ENCODE peak calls at places on chromosome 16, in four cellular contexts. U, B, G and V are unnamed samples. For H3K4me1, the result is how much of the 10 kb centered on the place peaks cover.

GRCh38 chr16:81582655-81583441 is 138.2 kb downstream of the CMIP start:
- DNase-seq in B (no peak), U (no peak), G (no peak), V (no peak)

GRCh38 chr16:10368984-10369551 is 16.8 kb upstream of the ATF7IP2 start:
- DNase-seq in U (no peak), G (no peak), B (peak), V (no peak)

GRCh38 chr16:62870554-62870953 is 834.3 kb upstream of the CDH8 start:
- DNase-seq in U (no peak), G (no peak), B (no peak), V (no peak)

GRCh38 chr16:8194795-8195194 is 395.5 kb downstream of the TMEM114 start:
- DNase-seq in G (no peak), U (no peak), B (no peak), V (no peak)

GRCh38 chr16:20904507-20905079 is 4.0 kb downstream of the LYRM1 start:
- DNase-seq in B (no peak), U (no peak), G (no peak), V (peak)

GRCh38 chr16:76653390-76654026 is 376.3 kb downstream of the CNTNAP4 start:
- DNase-seq in U (no peak), G (no peak), B (no peak), V (no peak)

GRCh38 chr16:592518-593306 is 2.8 kb downstream of the RAB40C start:
- DNase-seq in U (no peak), B (peak), G (peak), V (peak)

GRCh38 chr16:21645261-21645721 is 7.1 kb downstream of the IGSF6 start:
- DNase-seq in B (no peak), G (no peak), U (no peak), V (no peak)

GRCh38 chr16:88602091-88602490 is 31.9 kb downstream of the ZC3H18 start:
- DNase-seq in B (no peak), U (no peak), G (no peak), V (no peak)

GRCh38 chr16:88479795-88480760 is 27.0 kb downstream of the ZFPM1 start:
- DNase-seq in U (no peak), B (no peak), G (no peak), V (no peak)

GRCh38 chr16:1152651-1153259 is at the start of gene CACNA1H:
- DNase-seq in G (no peak), B (no peak), U (no peak), V (no peak)

GRCh38 chr16:25034916-25035315 is 19.7 kb upstream of the ARHGAP17 start:
- DNase-seq in U (no peak), G (no peak), B (no peak), V (no peak)

GRCh38 chr16:29959293-29959692 is 2.6 kb upstream of the TMEM219 start:
- DNase-seq in U (no peak), B (no peak), G (no peak), V (no peak)

GRCh38 chr16:66515543-66516171 is 34.3 kb downstream of the TK2 start:
- DNase-seq in B (no peak), G (no peak), U (peak), V (no peak)

GRCh38 chr16:51150159-51150893 is 744 bp downstream of the SALL1 start:
- DNase-seq in U (peak), B (no peak), G (no peak), V (no peak)

GRCh38 chr16:18834873-18835272 is 33.5 kb upstream of the ARL6IP1 start:
- DNase-seq in U (no peak), B (no peak), G (no peak), V (no peak)

GRCh38 chr16:7888421-7888820 is 555.8 kb downstream of the RBFOX1 start:
- DNase-seq in G (no peak), U (no peak), B (peak), V (no peak)

GRCh38 chr16:65546353-65546791 is 424.5 kb upstream of the CDH11 start:
- DNase-seq in G (no peak), U (no peak), B (no peak), V (no peak)

GRCh38 chr16:27387724-27388123 is 14.2 kb upstream of the IL21R start:
- DNase-seq in G (peak), B (no peak), U (no peak), V (no peak)

GRCh38 chr16:50210266-50211038 is 55.9 kb upstream of the ADCY7 start:
- DNase-seq in B (peak), G (peak), U (peak), V (peak)

GRCh38 chr16:33059206-33059605 is 134.8 kb upstream of the TP53TG3C start:
- DNase-seq in B (no peak), U (no peak), G (no peak), V (no peak)

GRCh38 chr16:51129105-51129504 is 22.0 kb downstream of the SALL1 start:
- DNase-seq in G (no peak), U (no peak), B (peak), V (no peak)

GRCh38 chr16:28321700-28322411 is 29.5 kb downstream of the SBK1 start:
- DNase-seq in B (peak), G (peak), U (no peak), V (no peak)

GRCh38 chr16:57482845-57483545 is 3.3 kb downstream of the DOK4 start:
- DNase-seq in U (peak), B (no peak), G (no peak), V (no peak)

GRCh38 chr16:77683845-77684526 is 38.3 kb upstream of the NUDT7 start:
- DNase-seq in B (no peak), U (no peak), G (no peak), V (no peak)

DNA sequence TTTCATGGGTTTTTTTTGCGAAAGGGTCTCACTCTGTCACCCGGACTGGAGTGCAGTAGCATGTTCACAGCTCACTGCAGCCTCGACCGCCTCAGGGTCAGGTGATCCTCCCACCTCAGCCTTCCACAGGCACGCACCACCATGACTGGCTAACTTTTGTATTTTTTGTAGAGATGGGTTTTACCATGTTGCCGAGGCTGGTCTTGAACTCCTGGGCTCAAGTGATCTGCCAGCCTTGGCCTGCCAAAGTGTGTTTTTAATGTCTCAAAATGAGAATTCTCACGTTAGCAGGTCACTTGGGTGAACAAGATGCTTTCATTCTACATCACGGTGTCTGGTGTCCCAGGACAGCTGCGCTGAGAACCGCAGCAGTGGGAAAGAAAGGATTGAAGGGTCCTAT is 3.2 kb downstream of the FBXO31 start:
- DNase-seq in B (no peak), U (no peak), G (no peak), V (no peak)
- H3K4me1 ChIP-seq in B (under half), U (under half), G (under half), V (under half)

GRCh38 chr16:49096191-49096945 is 185.3 kb downstream of the CBLN1 start:
- DNase-seq in B (no peak), U (no peak), G (no peak), V (no peak)

GRCh38 chr16:49095539-49095938 is 186.1 kb downstream of the CBLN1 start:
- DNase-seq in U (no peak), B (no peak), G (no peak), V (no peak)

GRCh38 chr16:49093939-49094338 is 187.7 kb downstream of the CBLN1 start:
- DNase-seq in U (no peak), B (no peak), G (no peak), V (no peak)

GRCh38 chr16:49092704-49093103 is 188.9 kb downstream of the CBLN1 start:
- DNase-seq in B (no peak), G (no peak), U (no peak), V (no peak)

DNA sequence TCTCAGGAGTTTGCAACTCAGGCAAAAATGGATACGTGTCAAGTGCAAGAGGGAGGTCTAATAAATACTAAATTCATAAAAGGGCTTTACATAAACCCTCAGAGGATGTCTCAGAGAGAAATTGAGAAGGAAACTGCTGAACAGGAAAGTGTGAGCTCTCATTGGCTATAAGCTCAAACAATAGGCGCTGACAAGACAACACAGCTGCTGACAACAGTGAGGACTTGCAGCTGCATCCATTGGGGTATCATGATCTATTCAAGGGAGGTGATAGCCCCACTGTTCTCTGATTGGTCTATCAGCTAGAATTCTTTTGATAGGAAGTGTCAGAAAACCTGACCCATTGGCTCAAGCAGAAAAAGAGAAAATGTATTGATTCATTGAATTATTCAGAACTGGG is 187.2 kb downstream of the CBLN1 start:
- DNase-seq in U (no peak), G (no peak), B (no peak), V (no peak)
- H3K4me1 ChIP-seq in U (under half), G (under half), B (under half), V (under half)

GRCh38 chr16:72937916-72938315 is 110.0 kb downstream of the ZFHX3 start:
- DNase-seq in U (no peak), B (peak), G (no peak), V (no peak)
- H3K4me1 ChIP-seq in U (under half), B (under half), G (under half), V (under half)

GRCh38 chr16:83900611-83901010 is 1.7 kb downstream of the MLYCD start:
- DNase-seq in U (no peak), B (no peak), G (no peak), V (no peak)

GRCh38 chr16:83898463-83899271 is at the start of gene MLYCD:
- DNase-seq in U (peak), G (peak), B (peak), V (peak)

GRCh38 chr16:83899272-83899897 is 470 bp downstream of the MLYCD start:
- DNase-seq in G (peak), B (peak), U (peak), V (no peak)

GRCh38 chr16:83901101-83901500 is 2.2 kb downstream of the MLYCD start:
- DNase-seq in G (no peak), B (no peak), U (no peak), V (no peak)

GRCh38 chr16:83899978-83900377 is 1.1 kb downstream of the MLYCD start:
- DNase-seq in B (no peak), G (no peak), U (no peak), V (no peak)
- H3K4me1 ChIP-seq in B (under half), G (under half), U (under half), V (under half)

GRCh38 chr16:85512716-85513115 is 100.4 kb upstream of the GSE1 start:
- DNase-seq in G (no peak), U (no peak), B (no peak), V (no peak)

GRCh38 chr16:85508388-85508787 is 104.7 kb upstream of the GSE1 start:
- DNase-seq in B (no peak), U (no peak), G (no peak), V (no peak)

GRCh38 chr16:85511938-85512551 is 101.1 kb upstream of the GSE1 start:
- DNase-seq in U (no peak), B (no peak), G (no peak), V (no peak)

GRCh38 chr16:85508993-85509392 is 104.1 kb upstream of the GSE1 start:
- DNase-seq in U (no peak), B (no peak), G (no peak), V (no peak)

GRCh38 chr16:85510203-85510602 is 102.9 kb upstream of the GSE1 start:
- DNase-seq in U (no peak), B (no peak), G (no peak), V (no peak)
- H3K4me1 ChIP-seq in U (under half), B (under half), G (under half), V (under half)

GRCh38 chr16:11738742-11739544 is 3.7 kb downstream of the TXNDC11 start:
- DNase-seq in G (no peak), U (no peak), B (no peak), V (no peak)
- H3K4me1 ChIP-seq in G (under half), U (under half), B (under half), V (under half)

GRCh38 chr16:55279598-55279997 is 44.4 kb upstream of the IRX6 start:
- DNase-seq in B (no peak), U (no peak), G (no peak), V (no peak)

GRCh38 chr16:55277536-55277935 is 46.5 kb upstream of the IRX6 start:
- DNase-seq in U (no peak), B (no peak), G (no peak), V (no peak)

GRCh38 chr16:55282441-55282840 is 41.6 kb upstream of the IRX6 start:
- DNase-seq in G (no peak), B (no peak), U (no peak), V (no peak)

GRCh38 chr16:55283776-55284717 is 40.0 kb upstream of the IRX6 start:
- DNase-seq in U (no peak), G (no peak), B (peak), V (no peak)

GRCh38 chr16:55280622-55281021 is 43.4 kb upstream of the IRX6 start:
- DNase-seq in B (no peak), U (no peak), G (no peak), V (no peak)
- H3K4me1 ChIP-seq in B (under half), U (under half), G (under half), V (under half)

DNA sequence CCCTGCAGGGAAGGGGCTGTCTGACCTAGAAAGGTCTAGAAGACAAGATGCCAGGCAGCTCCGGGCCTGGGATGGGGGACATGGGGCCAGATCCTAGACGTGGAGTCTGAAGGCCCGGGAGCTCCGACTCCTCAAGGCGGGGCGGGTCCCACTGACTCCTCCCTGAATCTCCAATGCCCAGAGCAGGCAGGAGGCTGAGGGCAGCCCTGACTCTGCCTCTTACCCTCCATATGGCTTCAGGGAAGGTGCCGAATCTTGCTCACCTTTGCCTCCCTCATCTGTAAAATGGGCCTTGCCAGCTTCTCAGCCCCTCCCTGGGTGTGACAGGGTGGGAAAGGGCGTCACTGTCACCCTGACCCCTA is 14.8 kb downstream of the VASN start:
- DNase-seq in U (no peak), B (no peak), G (no peak), V (no peak)
- H3K4me1 ChIP-seq in U (half or more), B (under half), G (under half), V (under half)

GRCh38 chr16:3581392-3581791 is 4.2 kb upstream of the NLRC3 start:
- DNase-seq in B (no peak), G (no peak), U (no peak), V (no peak)

GRCh38 chr16:3580686-3581085 is 3.5 kb upstream of the NLRC3 start:
- DNase-seq in B (no peak), G (no peak), U (no peak), V (no peak)

GRCh38 chr16:3579776-3580175 is 2.6 kb upstream of the NLRC3 start:
- DNase-seq in U (no peak), B (no peak), G (no peak), V (no peak)

GRCh38 chr16:3578610-3579551 is 1.7 kb upstream of the NLRC3 start:
- DNase-seq in U (no peak), B (no peak), G (no peak), V (no peak)

GRCh38 chr16:3580271-3580670 is 3.1 kb upstream of the NLRC3 start:
- DNase-seq in B (no peak), U (no peak), G (no peak), V (no peak)
- H3K4me1 ChIP-seq in B (under half), U (under half), G (under half), V (under half)

DNA sequence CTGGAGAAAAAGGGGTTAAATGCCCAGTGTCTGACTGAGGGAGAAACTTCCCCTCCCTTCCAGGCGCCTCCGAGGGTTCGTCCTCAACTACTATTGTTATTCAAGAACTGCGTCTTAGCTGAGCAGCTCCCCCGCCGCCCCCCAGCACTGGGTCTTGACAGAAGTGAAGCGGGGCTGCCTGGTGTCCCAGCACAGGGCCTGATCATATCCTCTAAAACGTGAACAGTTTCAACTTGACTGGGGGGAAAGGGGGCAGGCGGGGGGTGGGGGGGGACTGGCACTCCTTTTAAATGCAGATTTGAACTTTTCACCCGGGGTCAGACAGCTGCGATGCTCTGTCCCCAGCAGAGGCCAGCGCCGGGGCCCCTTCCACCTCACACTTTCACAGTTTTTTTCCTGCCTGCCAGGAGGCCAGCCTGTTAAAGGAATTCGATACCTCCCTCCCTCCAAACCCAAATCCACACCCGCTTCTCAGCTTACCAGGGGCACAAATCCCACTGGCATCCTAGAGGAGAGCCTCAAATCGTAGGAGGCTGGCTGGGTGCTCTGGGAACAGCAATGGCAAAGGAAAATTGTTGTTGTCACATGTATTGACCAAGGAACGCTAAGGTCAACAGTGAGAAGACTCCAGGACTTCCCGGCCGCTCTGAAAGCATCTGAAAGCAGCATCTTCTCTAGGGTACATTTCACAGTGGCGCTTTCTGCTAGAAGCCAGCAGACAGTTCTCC is 14.5 kb downstream of the ZFHX3 start:
- DNase-seq in B (peak), G (no peak), U (no peak), V (no peak)
- H3K4me1 ChIP-seq in B (half or more), G (under half), U (under half), V (under half)